ENCODE peak calls at places on chromosomes 7 and 10, in seven cellular contexts. O, H, W, Z, L, U and N are unnamed samples.

GRCh38 chr10:83917519-83918506 is 221.5 kb upstream of the GHITM start:
- DNase-seq in O (no peak), H (no peak), W (peak), Z (peak), L (peak), U (no peak), N (peak)

GRCh38 chr10:94279835-94280709 is 82.7 kb downstream of the NOC3L start:
- DNase-seq in O (peak), H (peak), W (peak), Z (peak), L (peak), U (peak), N (peak)

GRCh38 chr10:132462463-132463332 is 65.7 kb downstream of the PWWP2B start:
- DNase-seq in O (no peak), H (no peak), W (no peak), Z (no peak), L (no peak), U (no peak), N (no peak)

GRCh38 chr10:112711366-112711765 is 238.7 kb upstream of the TCF7L2 start:
- DNase-seq in O (peak), H (no peak), W (no peak), Z (no peak), L (peak), U (peak), N (no peak)

GRCh38 chr10:26292058-26292457 is 75.5 kb downstream of the GAD2 start:
- DNase-seq in O (no peak), H (peak), W (no peak), Z (no peak), L (no peak), U (no peak), N (no peak)

GRCh38 chr7:6623589-6624245 is 8.3 kb downstream of the ZNF853 start:
- DNase-seq in O (no peak), H (no peak), W (no peak), Z (no peak), L (no peak), U (no peak), N (no peak)

GRCh38 chr10:72106896-72107295 is 18.5 kb upstream of the SPOCK2 start:
- DNase-seq in O (no peak), H (no peak), W (no peak), Z (no peak), L (no peak), U (no peak), N (no peak)

GRCh38 chr7:69110450-69111050 is 487.7 kb upstream of the AUTS2 start:
- DNase-seq in O (no peak), H (no peak), W (no peak), Z (no peak), L (no peak), U (no peak), N (no peak)

GRCh38 chr10:80486785-80487421 is 32.8 kb downstream of the TSPAN14 start:
- DNase-seq in O (no peak), H (no peak), W (no peak), Z (no peak), L (peak), U (no peak), N (no peak)

GRCh38 chr7:17769918-17770317 is 170.4 kb downstream of the SNX13 start:
- DNase-seq in O (peak), H (peak), W (peak), Z (peak), L (peak), U (peak), N (peak)

GRCh38 chr10:86711237-86711956 is 43.1 kb downstream of the LDB3 start:
- DNase-seq in O (peak), H (peak), W (peak), Z (peak), L (peak), U (peak), N (peak)

GRCh38 chr7:33806284-33807157 is 98.8 kb upstream of the BMPER start:
- DNase-seq in O (no peak), H (no peak), W (peak), Z (peak), L (no peak), U (peak), N (no peak)

GRCh38 chr7:158097511-158098124 is 490.0 kb downstream of the PTPRN2 start:
- DNase-seq in O (no peak), H (no peak), W (no peak), Z (no peak), L (no peak), U (no peak), N (no peak)

GRCh38 chr7:45122975-45123860 is 11.7 kb upstream of the TBRG4 start:
- DNase-seq in O (no peak), H (no peak), W (no peak), Z (no peak), L (no peak), U (no peak), N (no peak)

GRCh38 chr7:140047197-140047596 is 15.6 kb downstream of the PARP12 start:
- DNase-seq in O (no peak), H (no peak), W (no peak), Z (no peak), L (no peak), U (no peak), N (no peak)

GRCh38 chr10:60794953-60795352 is 16.7 kb downstream of the CDK1 start:
- DNase-seq in O (no peak), H (no peak), W (no peak), Z (no peak), L (no peak), U (no peak), N (no peak)

GRCh38 chr7:40704172-40704571 is 569.4 kb downstream of the SUGCT start:
- DNase-seq in O (no peak), H (no peak), W (no peak), Z (peak), L (no peak), U (no peak), N (no peak)

GRCh38 chr7:48177271-48177670 is 6.0 kb downstream of the ABCA13 start:
- DNase-seq in O (no peak), H (no peak), W (no peak), Z (no peak), L (no peak), U (no peak), N (no peak)

GRCh38 chr10:49539320-49539885 is 482 bp upstream of the ERCC6 start:
- DNase-seq in O (peak), H (peak), W (no peak), Z (peak), L (peak), U (peak), N (peak)

GRCh38 chr10:79292789-79293746 is 54.2 kb upstream of the PPIF start:
- DNase-seq in O (peak), H (no peak), W (no peak), Z (peak), L (peak), U (no peak), N (peak)

GRCh38 chr10:30818010-30818660 is 188.6 kb upstream of the LYZL2 start:
- DNase-seq in O (no peak), H (no peak), W (peak), Z (no peak), L (peak), U (peak), N (no peak)

GRCh38 chr7:91772100-91772794 is 108.3 kb downstream of the MTERF1 start:
- DNase-seq in O (no peak), H (no peak), W (no peak), Z (no peak), L (no peak), U (no peak), N (no peak)

GRCh38 chr10:13773043-13773442 is 186.3 kb downstream of the PRPF18 start:
- DNase-seq in O (no peak), H (no peak), W (no peak), Z (no peak), L (peak), U (no peak), N (no peak)

GRCh38 chr7:84389242-84389641 is 194.7 kb upstream of the SEMA3A start:
- DNase-seq in O (no peak), H (no peak), W (no peak), Z (no peak), L (no peak), U (no peak), N (no peak)

GRCh38 chr7:35185908-35186731 is 67.8 kb downstream of the TBX20 start:
- DNase-seq in O (peak), H (peak), W (peak), Z (peak), L (peak), U (peak), N (peak)

GRCh38 chr10:9895406-9895805 is 1122.3 kb upstream of the CELF2 start:
- DNase-seq in O (no peak), H (no peak), W (no peak), Z (no peak), L (no peak), U (no peak), N (no peak)

GRCh38 chr7:101494602-101495329 is 132.1 kb downstream of the COL26A1 start:
- DNase-seq in O (no peak), H (no peak), W (no peak), Z (peak), L (no peak), U (no peak), N (peak)

GRCh38 chr10:120423350-120424197 is 33.5 kb upstream of the PLPP4 start:
- DNase-seq in O (peak), H (peak), W (peak), Z (peak), L (peak), U (peak), N (peak)

GRCh38 chr7:34991938-34992840 is 45.1 kb downstream of the DPY19L1 start:
- DNase-seq in O (no peak), H (no peak), W (peak), Z (no peak), L (no peak), U (peak), N (no peak)

GRCh38 chr7:107035446-107035845 is 9.1 kb upstream of the PRKAR2B start:
- DNase-seq in O (no peak), H (no peak), W (peak), Z (peak), L (peak), U (peak), N (no peak)

GRCh38 chr7:108097703-108098102 is 32.5 kb downstream of the LAMB4 start:
- DNase-seq in O (no peak), H (no peak), W (no peak), Z (peak), L (peak), U (no peak), N (no peak)

GRCh38 chr10:131776496-131776895 is 124.3 kb upstream of the PPP2R2D start:
- DNase-seq in O (peak), H (no peak), W (no peak), Z (no peak), L (no peak), U (no peak), N (peak)

GRCh38 chr7:55521543-55522267 is 50.6 kb downstream of the VOPP1 start:
- DNase-seq in O (no peak), H (no peak), W (no peak), Z (no peak), L (no peak), U (peak), N (no peak)

GRCh38 chr10:97396056-97396455 is 5.1 kb downstream of the RRP12 start:
- DNase-seq in O (no peak), H (no peak), W (peak), Z (no peak), L (no peak), U (no peak), N (no peak)
- H3K18ac ChIP-seq in O (no peak), H (no peak), W (no peak), Z (no peak), L (no peak), U (no peak), N (no peak)

GRCh38 chr7:70736715-70737460 is 395.1 kb upstream of the GALNT17 start:
- DNase-seq in O (peak), H (no peak), W (peak), Z (no peak), L (peak), U (peak), N (no peak)
- H2AK5ac ChIP-seq in O (no peak), H (no peak), W (no peak), Z (no peak), L (no peak), U (no peak), N (no peak)

GRCh38 chr10:118501637-118502440 is 93.6 kb downstream of the PRLHR start:
- DNase-seq in O (no peak), H (no peak), W (no peak), Z (peak), L (peak), U (no peak), N (no peak)
- H3K4me2 ChIP-seq in O (no peak), H (no peak), W (no peak), Z (no peak), L (no peak), U (no peak), N (no peak)

DNA sequence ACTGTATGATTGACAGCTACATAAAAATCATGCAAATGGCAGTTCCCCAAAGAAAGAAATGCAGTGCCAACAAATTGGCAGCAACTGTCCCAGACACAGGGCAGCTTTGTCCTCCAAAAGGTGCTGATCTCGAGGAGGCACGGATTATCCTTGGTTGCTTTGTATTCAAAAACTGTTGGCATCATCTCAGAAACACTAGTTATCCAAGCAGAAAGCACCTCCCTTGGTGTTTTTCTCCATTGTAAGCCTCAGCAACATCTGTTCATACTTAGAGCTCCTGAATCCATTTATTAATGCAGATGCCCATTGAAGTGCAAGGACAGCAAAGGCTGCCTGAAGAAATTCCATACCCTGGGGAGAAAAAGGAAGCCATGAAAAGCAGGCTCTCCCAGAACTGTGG is 1.1 kb upstream of the NPS start:
- DNase-seq in O (no peak), H (no peak), W (no peak), Z (no peak), L (no peak), U (no peak), N (no peak)
- H3K18ac ChIP-seq in O (no peak), H (no peak), W (no peak), Z (no peak), L (no peak), U (no peak), N (no peak)

GRCh38 chr10:62005687-62006086 is 104.2 kb downstream of the ARID5B start:
- DNase-seq in O (no peak), H (no peak), W (peak), Z (no peak), L (no peak), U (no peak), N (no peak)
- H2AK5ac ChIP-seq in O (no peak), H (no peak), W (no peak), Z (no peak), L (no peak), U (no peak), N (no peak)

GRCh38 chr7:142759433-142759832 is 10.2 kb downstream of the PRSS1 start:
- DNase-seq in O (no peak), H (no peak), W (no peak), Z (no peak), L (no peak), U (no peak), N (no peak)
- H3K4me2 ChIP-seq in O (no peak), H (no peak), W (no peak), Z (no peak), L (no peak), U (no peak), N (no peak)